ENCODE peak calls at places on chromosomes 6 and 20, in four cellular contexts. S is RKO; G is cerebellar cortex; X is activated CD8-positive, alpha-beta memory T cell treated with anti-CD3 and anti-CD28 coated beads for 24 hours. K is an unnamed sample.

GRCh38 chr20:15475483-15475882 is 1097.8 kb downstream of the KIF16B start:
- DNase-seq in S (no peak), G (peak), X (no peak), K (no peak)

GRCh38 chr6:3318226-3318625 is 59.5 kb downstream of the PSMG4 start:
- DNase-seq in S (no peak), G (no peak), X (peak), K (no peak)

GRCh38 chr6:100479180-100480035 is 14.7 kb upstream of the SIM1 start:
- DNase-seq in S (peak), G (peak), X (no peak), K (no peak)

GRCh38 chr6:74899416-74899815 is 306.4 kb downstream of the COL12A1 start:
- DNase-seq in S (peak), G (no peak), X (no peak), K (no peak)

GRCh38 chr20:2336471-2336870 is 40.7 kb downstream of the TGM3 start:
- DNase-seq in S (no peak), G (no peak), X (peak), K (no peak)

GRCh38 chr6:161439093-161439492 is 165.2 kb upstream of the AGPAT4 start:
- DNase-seq in S (peak), G (peak), X (no peak), K (no peak)

GRCh38 chr6:107727096-107727757 is 96.9 kb downstream of the SCML4 start:
- DNase-seq in S (no peak), G (no peak), X (no peak), K (peak)

GRCh38 chr20:58691773-58692578 is 624 bp upstream of the NPEPL1 start:
- DNase-seq in S (no peak), G (no peak), X (no peak), K (peak)

GRCh38 chr20:25000268-25000801 is 7.8 kb upstream of the APMAP start:
- DNase-seq in S (peak), G (no peak), X (no peak), K (no peak)

GRCh38 chr6:14072084-14072483 is 45.5 kb upstream of the CD83 start:
- DNase-seq in S (no peak), G (no peak), X (no peak), K (no peak)

GRCh38 chr6:68533339-68533795 is 101.7 kb upstream of the ADGRB3 start:
- DNase-seq in S (no peak), G (no peak), X (no peak), K (no peak)

GRCh38 chr20:63873477-63873971 is 8.5 kb downstream of the TPD52L2 start:
- DNase-seq in S (peak), G (no peak), X (no peak), K (no peak)

GRCh38 chr6:121748376-121748775 is 312.9 kb downstream of the GJA1 start:
- DNase-seq in S (no peak), G (no peak), X (no peak), K (no peak)

GRCh38 chr6:31922942-31923341 is 4.6 kb upstream of the C2 start:
- DNase-seq in S (no peak), G (peak), X (no peak), K (no peak)

GRCh38 chr20:6664574-6664973 is 102.9 kb upstream of the BMP2 start:
- DNase-seq in S (no peak), G (no peak), X (no peak), K (no peak)

GRCh38 chr6:117706504-117706903 is 31.2 kb downstream of the NUS1 start:
- DNase-seq in S (no peak), G (no peak), X (no peak), K (no peak)

K was measured in osteocyte.